ENCODE peak calls at places on chromosomes 2 and 18, in eight cellular contexts. Q is cardiac muscle cell; I is PC-9; Z is CD8-positive, alpha-beta memory T cell; M is neural progenitor cell; V is psoas muscle; K is SK-N-SH; N is endothelial cell of umbilical vein. O is an unnamed sample. For H3K4me1, the result is how much of the 10 kb centered on the place peaks cover.

GRCh38 chr2:238117199-238118154 is 17.3 kb downstream of the ESPNL start:
- DNase-seq in M (no peak), Q (no peak), I (peak), Z (no peak), V (no peak), N (no peak), K (no peak), O (no peak)

GRCh38 chr2:4340536-4340935 is 637.2 kb downstream of the DCDC2C start:
- DNase-seq in Q (no peak), M (no peak), K (no peak), Z (no peak), V (no peak), I (no peak), N (peak), O (no peak)

GRCh38 chr2:163800889-163801498 is 65.2 kb upstream of the FIGN start:
- DNase-seq in I (no peak), N (no peak), Z (no peak), M (peak), Q (peak), V (no peak), K (no peak), O (no peak)

GRCh38 chr2:51424418-51424817 is 392.5 kb upstream of the NRXN1 start:
- DNase-seq in V (no peak), I (peak), M (peak), K (no peak), Q (no peak), Z (no peak), N (peak), O (no peak)

GRCh38 chr2:186883666-186884065 is 34.7 kb upstream of the ZSWIM2 start:
- DNase-seq in Q (peak), N (peak), I (no peak), V (no peak), Z (no peak), K (no peak), M (no peak), O (no peak)

GRCh38 chr2:239881561-239882320 is 143.4 kb downstream of the NDUFA10 start:
- DNase-seq in I (no peak), K (peak), Q (peak), Z (no peak), M (no peak), N (peak), V (no peak), O (peak)

GRCh38 chr2:44429034-44429433 is 67.3 kb downstream of the CAMKMT start:
- DNase-seq in V (no peak), M (no peak), I (peak), Z (no peak), Q (peak), K (no peak), N (no peak), O (no peak)

GRCh38 chr2:213490087-213490486 is 205.8 kb downstream of the SPAG16 start:
- DNase-seq in M (no peak), I (no peak), Q (no peak), K (no peak), N (no peak), Z (no peak), V (no peak), O (no peak)

GRCh38 chr2:214077727-214078126 is 333.1 kb upstream of the VWC2L start:
- DNase-seq in M (peak), Z (no peak), Q (no peak), K (no peak), N (no peak), V (no peak), I (no peak), O (no peak)

GRCh38 chr18:24678626-24679025 is 218.2 kb downstream of the HRH4 start:
- DNase-seq in Z (no peak), N (no peak), Q (no peak), I (no peak), V (no peak), M (no peak), K (no peak), O (no peak)

GRCh38 chr2:82735336-82735735 is 1723.7 kb downstream of the SUCLG1 start:
- DNase-seq in I (no peak), Z (no peak), K (no peak), N (no peak), Q (no peak), M (no peak), V (no peak), O (no peak)

GRCh38 chr18:34977787-34978532 is 63.3 kb upstream of the MAPRE2 start:
- DNase-seq in V (peak), K (peak), I (peak), N (peak), Q (no peak), M (peak), Z (peak), O (no peak)

GRCh38 chr18:23992119-23992940 is 22.2 kb upstream of the TTC39C start:
- DNase-seq in I (peak), V (no peak), Q (no peak), K (peak), M (no peak), Z (peak), N (no peak), O (no peak)

GRCh38 chr2:121187351-121187921 is 97.6 kb downstream of the TFCP2L1 start:
- DNase-seq in I (no peak), Z (no peak), V (no peak), Q (no peak), M (no peak), N (no peak), K (no peak), O (no peak)

GRCh38 chr2:172951554-172951953 is 124.1 kb upstream of the MAP3K20 start:
- DNase-seq in I (no peak), K (peak), Z (no peak), V (no peak), Q (no peak), N (no peak), M (no peak), O (no peak)
- H3K4me1 ChIP-seq in I (under half), K (under half), Z (under half), V (under half), Q (under half), N (under half), M (under half), O (under half)

GRCh38 chr2:151907286-151907932 is 79.2 kb upstream of the ARL5A start:
- DNase-seq in I (no peak), M (no peak), Q (no peak), V (no peak), N (peak), K (no peak), Z (no peak), O (no peak)
- H3K27ac ChIP-seq in I (no peak), M (peak), Q (no peak), V (peak), N (no peak), K (no peak), Z (no peak), O (no peak)

DNA sequence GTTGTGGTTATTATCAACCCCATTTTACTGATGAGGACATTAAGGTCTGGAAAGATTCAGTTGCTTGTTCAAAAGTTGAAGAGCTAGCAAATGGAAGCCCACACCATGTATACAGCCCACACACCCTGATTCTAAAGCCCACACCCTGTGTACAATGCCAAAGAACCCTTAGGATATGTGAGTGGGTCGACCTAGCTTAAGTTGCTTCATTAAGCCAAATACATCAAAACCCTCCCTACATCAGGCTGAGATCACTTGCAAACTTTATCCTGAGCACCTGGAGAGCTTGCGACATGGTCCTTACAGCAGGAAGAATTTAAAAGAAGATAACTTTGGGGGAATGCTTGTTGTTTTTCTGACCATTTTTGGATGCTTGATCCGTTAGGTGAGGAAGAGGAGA is 435 bp upstream of the ARHGAP25 start:
- DNase-seq in V (no peak), N (no peak), M (no peak), I (no peak), K (no peak), Z (no peak), Q (no peak), O (no peak)
- H3K4me1 ChIP-seq in V (under half), N (under half), M (under half), I (under half), K (under half), Z (under half), Q (under half), O (under half)

DNA sequence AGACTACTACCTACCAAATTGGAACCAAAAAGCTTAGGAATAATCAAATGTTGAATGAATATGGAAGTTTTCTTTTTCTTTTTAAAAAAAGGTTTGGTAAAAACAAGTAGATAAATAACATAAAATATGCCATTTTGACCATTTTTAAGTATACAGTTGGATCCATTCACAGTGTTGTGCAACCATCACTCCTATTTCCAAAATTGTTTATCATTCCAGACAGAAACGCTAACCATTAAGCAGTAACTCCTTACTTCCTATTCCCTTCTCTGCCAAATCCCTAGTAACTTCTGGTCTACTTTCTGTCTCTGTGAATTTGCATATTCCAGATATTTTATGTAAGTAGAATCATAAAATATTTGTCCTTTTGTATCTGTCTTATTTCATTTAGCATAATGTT is 39.8 kb downstream of the CD302 start:
- DNase-seq in Z (no peak), M (no peak), Q (no peak), V (no peak), N (no peak), I (no peak), K (no peak), O (no peak)
- H3K27ac ChIP-seq in Z (no peak), M (no peak), Q (peak), V (no peak), N (no peak), I (no peak), K (no peak), O (no peak)

DNA sequence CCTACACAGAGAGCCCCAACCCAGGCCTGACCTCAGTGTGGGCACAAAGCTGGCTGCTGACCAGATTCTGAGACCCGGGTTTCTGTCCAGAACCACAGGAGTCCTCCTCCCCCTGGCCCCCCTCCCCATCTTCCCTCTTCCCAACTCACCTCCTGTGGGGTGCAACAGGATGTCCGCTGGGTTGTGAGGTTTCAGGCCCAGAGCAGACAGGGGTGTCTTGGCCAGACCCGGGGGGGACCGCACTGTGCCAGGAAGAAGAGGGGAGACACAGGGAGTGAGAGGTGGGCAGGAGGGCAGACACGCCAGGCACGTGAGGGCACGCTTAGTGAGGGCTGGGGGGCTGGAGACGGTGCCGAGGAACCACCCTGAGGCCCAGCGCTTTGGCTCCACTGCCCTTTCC is 171.5 kb downstream of the TNS1 start:
- DNase-seq in M (no peak), K (no peak), Z (no peak), N (no peak), Q (no peak), I (no peak), V (peak), O (no peak)
- H3K4me1 ChIP-seq in M (under half), K (under half), Z (under half), N (under half), Q (under half), I (under half), V (half or more), O (under half)

DNA sequence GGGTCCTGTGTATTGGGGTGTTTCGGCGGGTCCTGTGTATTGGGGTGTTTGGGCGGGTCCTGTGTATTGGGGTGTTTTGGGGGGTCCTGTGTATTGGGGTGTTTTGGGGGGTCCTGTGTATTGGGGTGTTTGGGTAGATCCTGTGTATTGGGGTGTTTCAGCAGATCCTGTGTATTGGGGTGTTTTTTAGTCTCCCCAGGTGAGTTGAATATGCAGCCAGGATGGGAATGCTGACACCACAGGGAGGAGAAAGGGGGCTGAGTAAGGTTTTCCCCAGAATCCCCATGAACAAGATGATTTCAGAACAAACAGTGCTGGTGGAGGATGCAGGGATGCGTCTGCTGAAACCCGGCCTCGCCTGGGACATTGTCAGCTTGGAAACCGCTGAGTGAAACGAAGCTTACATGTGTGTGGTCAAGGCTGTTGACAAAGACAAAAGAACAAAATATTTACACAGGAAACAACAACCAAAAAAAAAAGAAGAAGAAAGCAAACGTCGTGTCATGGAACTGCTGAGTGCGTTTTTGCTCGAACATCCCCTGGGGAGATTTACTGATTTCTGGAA is 88.5 kb upstream of the ODC1 start:
- DNase-seq in I (no peak), Q (no peak), M (no peak), V (no peak), K (no peak), N (no peak), Z (peak), O (no peak)
- H3K27ac ChIP-seq in I (no peak), Q (no peak), M (no peak), V (no peak), K (no peak), N (no peak), Z (no peak), O (no peak)

DNA sequence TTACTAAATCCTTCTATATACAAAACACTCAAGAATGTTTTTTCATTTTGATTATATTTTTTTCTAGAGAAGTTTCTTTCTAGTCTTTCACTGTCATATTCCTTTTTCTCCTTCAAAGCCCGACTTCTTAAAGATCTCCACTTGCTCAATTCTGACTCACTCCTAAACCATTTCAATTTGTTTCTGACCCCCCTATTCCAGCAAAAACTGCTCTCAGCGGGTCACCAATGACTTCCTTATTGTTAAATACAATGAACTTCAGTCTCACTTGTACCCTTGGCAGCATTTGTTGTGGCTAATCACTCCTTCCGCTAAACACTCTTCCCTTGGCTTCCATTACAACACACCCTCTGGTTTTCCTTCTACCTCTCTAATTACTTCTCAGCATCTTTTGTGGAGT is 111.1 kb upstream of the RBBP8 start:
- DNase-seq in Q (peak), I (peak), N (peak), K (no peak), M (peak), V (no peak), Z (no peak), O (no peak)
- H3K4me1 ChIP-seq in Q (under half), I (under half), N (under half), K (under half), M (under half), V (under half), Z (under half), O (under half)

O was measured in uterus.